ENCODE peak calls at places on chromosomes 2 and 18, in seven cellular contexts. T is transverse colon, R is adrenal gland, P is IMR-90, X is HepG2, I is right lobe of liver, D is K562. L is an unnamed sample.

GRCh38 chr2:37781028-37781427 is 109.6 kb upstream of the CDC42EP3 start:
- DNase-seq in T (no peak), R (no peak), P (peak; percentile 86), X (no peak), I (no peak), D (no peak), L (no peak)

GRCh38 chr18:48866028-48866733 is 84.6 kb downstream of the SMAD7 start:
- DNase-seq in T (peak; percentile 52), R (peak; percentile 86), P (peak; percentile 85), X (no peak), I (no peak), D (no peak), L (peak; percentile 64)

GRCh38 chr2:19577668-19578067 is 219.2 kb upstream of the OSR1 start:
- DNase-seq in T (no peak), R (no peak), P (peak; percentile 62), X (no peak), I (no peak), D (no peak), L (no peak)

GRCh38 chr2:190972846-190973245 is 41.1 kb downstream of the STAT1 start:
- DNase-seq in T (no peak), R (no peak), P (no peak), X (no peak), I (no peak), D (no peak), L (no peak)

GRCh38 chr18:8894823-8895222 is 189.5 kb downstream of the MTCL1 start:
- DNase-seq in T (no peak), R (no peak), P (no peak), X (no peak), I (no peak), D (no peak), L (no peak)

GRCh38 chr2:204726831-204727230 is 181.6 kb downstream of the PARD3B start:
- DNase-seq in T (no peak), R (no peak), P (peak; percentile 13), X (no peak), I (no peak), D (no peak), L (no peak)

GRCh38 chr2:73870084-73870483 is 22.7 kb upstream of the ACTG2 start:
- DNase-seq in T (peak; percentile 66), R (peak; percentile 72), P (peak; percentile 98), X (no peak), I (no peak), D (no peak), L (peak; percentile 26)

GRCh38 chr2:196159223-196159892 is 12.0 kb downstream of the STK17B start:
- DNase-seq in T (no peak), R (no peak), P (no peak), X (no peak), I (no peak), D (no peak), L (no peak)

GRCh38 chr18:43578636-43579203 is 301.4 kb upstream of the SYT4 start:
- DNase-seq in T (no peak), R (no peak), P (no peak), X (no peak), I (no peak), D (no peak), L (no peak)

GRCh38 chr18:45565280-45565970 is 49.9 kb upstream of the SLC14A2 start:
- DNase-seq in T (no peak), R (peak; percentile 77), P (no peak), X (no peak), I (no peak), D (no peak), L (no peak)

GRCh38 chr2:37326285-37326684 is 1.7 kb upstream of the PRKD3 start:
- DNase-seq in T (no peak), R (peak; percentile 83), P (peak; percentile 86), X (no peak), I (peak; percentile 70), D (no peak), L (peak; percentile 29)

GRCh38 chr2:19140463-19141208 is 217.8 kb downstream of the OSR1 start:
- DNase-seq in T (no peak), R (no peak), P (peak; percentile 95), X (peak; percentile 99), I (no peak), D (no peak), L (no peak)

GRCh38 chr2:74500578-74500946 is 1.2 kb upstream of the LBX2 start:
- DNase-seq in T (no peak), R (no peak), P (no peak), X (no peak), I (no peak), D (no peak), L (no peak)

GRCh38 chr18:11322716-11323115 is 173.3 kb upstream of the PIEZO2 start:
- DNase-seq in T (no peak), R (no peak), P (no peak), X (no peak), I (no peak), D (no peak), L (no peak)

GRCh38 chr2:111200333-111200879 is 79.7 kb downstream of the BCL2L11 start:
- DNase-seq in T (no peak), R (no peak), P (no peak), X (no peak), I (no peak), D (no peak), L (no peak)

GRCh38 chr2:74399785-74400184 is 19.7 kb upstream of the DCTN1 start:
- DNase-seq in T (no peak), R (peak; percentile 31), P (peak; percentile 40), X (peak; percentile 41), I (no peak), D (peak; percentile 61), L (no peak)

GRCh38 chr2:10079192-10079930 is 850 bp downstream of the CYS1 start:
- DNase-seq in T (no peak), R (peak; percentile 60), P (peak; percentile 58), X (no peak), I (no peak), D (no peak), L (no peak)

GRCh38 chr2:60868589-60869273 is 12.6 kb upstream of the REL start:
- DNase-seq in T (no peak), R (no peak), P (no peak), X (no peak), I (no peak), D (no peak), L (no peak)

GRCh38 chr2:60875520-60875919 is 5.9 kb upstream of the REL start:
- DNase-seq in T (no peak), R (no peak), P (no peak), X (no peak), I (no peak), D (no peak), L (no peak)

GRCh38 chr2:60867848-60868247 is 13.5 kb upstream of the REL start:
- DNase-seq in T (no peak), R (peak; percentile 68), P (no peak), X (no peak), I (no peak), D (no peak), L (peak; percentile 16)

GRCh38 chr2:60872510-60872928 is 8.9 kb upstream of the REL start:
- DNase-seq in T (no peak), R (no peak), P (peak; percentile 4), X (no peak), I (no peak), D (no peak), L (no peak)

GRCh38 chr2:60873381-60873780 is 8.0 kb upstream of the REL start:
- DNase-seq in T (no peak), R (no peak), P (no peak), X (no peak), I (no peak), D (no peak), L (no peak)
- TF ChIP-seq POLR2A in T (no peak), R (no peak), P (no peak), X (no peak), I (no peak), D (no peak), L (no peak)

DNA sequence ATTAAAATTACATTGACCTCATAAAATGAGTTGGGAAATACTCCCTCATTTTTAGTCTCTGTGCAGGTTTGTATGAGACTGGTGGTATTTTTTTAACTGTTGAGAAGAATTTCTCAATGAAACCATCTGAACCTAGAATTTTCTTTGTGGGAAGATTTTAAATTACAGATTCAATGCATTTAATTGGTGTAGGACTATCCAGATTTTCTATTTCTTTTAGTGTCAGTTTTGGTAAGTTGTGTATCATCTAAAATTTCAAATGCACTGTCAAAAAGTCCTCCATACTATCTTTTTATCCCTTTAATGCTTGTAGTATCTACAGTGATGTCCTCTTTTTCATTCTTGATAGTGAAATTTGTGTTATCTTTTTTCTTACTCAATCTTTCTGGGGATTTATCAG is 1.8 kb upstream of the BOK start:
- DNase-seq in T (no peak), R (no peak), P (no peak), X (no peak), I (no peak), D (no peak), L (no peak)
- H3K27me3 ChIP-seq in T (peaks cover 38% of the 10 kb centered on the region), R (peaks cover 4% of the 10 kb centered on the region), P (no peaks in the 10 kb centered on the region), X (no peaks in the 10 kb centered on the region), I (no peaks in the 10 kb centered on the region), D (no peaks in the 10 kb centered on the region), L (peaks cover 29% of the 10 kb centered on the region)

DNA sequence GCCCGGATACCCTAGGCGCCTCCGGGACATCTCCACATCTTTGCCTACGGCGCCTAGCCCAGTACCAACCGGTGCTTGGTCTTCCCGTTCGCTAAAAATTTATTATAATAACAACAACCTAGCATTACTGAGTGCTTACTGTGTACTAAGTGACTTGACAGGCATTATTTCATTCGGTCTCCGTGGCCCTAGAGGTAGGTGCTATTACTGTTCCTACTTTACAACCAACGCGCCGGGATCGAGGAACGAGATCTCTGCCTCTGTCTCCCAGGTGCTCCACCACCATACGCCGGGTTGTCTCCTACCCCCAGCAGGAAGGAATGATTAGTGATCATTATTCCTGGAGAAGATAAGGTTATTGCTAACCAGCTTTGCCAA is 657 bp upstream of the BIN1 start:
- DNase-seq in T (peak; percentile 26), R (peak; percentile 62), P (no peak), X (no peak), I (no peak), D (no peak), L (no peak)
- TF ChIP-seq CTCF in T (peak; percentile 16), R (no peak), P (no peak), X (no peak), I (peak; percentile 4), D (no peak), L (no peak)

DNA sequence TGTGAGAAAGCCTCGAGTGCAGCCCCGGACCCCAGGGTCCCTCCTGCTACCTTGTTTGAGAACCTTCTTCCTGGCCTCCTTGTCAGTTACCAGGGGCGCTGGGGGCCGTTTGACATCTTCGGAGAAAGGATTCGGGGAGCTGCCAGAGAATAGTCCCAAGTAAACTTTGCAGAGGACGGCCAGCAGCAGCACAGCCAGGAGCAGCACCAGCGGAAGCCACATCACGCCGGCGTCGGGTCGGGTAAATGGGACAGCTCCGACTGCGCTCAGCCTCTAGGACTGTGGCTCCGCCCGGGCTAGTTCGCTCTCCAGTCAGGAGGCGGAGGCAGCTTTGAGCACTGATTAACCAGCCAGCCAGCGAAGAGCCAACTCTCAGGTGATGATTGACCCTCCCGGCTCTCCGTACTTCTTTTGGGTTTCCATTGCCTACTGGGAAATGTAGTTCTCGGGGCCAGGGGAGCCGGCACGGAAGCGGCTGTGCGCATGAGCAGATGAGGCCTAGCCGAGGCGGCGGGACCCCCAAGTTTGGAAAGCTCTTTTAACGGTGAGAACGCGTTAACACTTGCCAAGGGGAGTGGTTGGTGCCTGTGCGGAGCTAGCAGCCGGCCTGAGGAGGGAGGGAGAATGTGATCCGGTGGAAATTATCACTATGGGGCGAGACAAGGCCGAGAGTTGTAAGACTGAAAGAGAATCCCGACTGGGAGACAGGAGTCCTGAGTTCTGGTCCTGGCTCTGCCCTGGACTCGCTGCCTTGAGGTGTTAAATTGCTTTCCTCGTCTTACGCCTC is at the start of the genes ELMOD3 and RETSAT:
- DNase-seq in T (peak; percentile 98), R (peak; percentile 99), P (peak; percentile 100), X (peak; percentile 100), I (peak; percentile 99), D (peak; percentile 96), L (peak; percentile 99)
- TF ChIP-seq POLR2A in T (peak; percentile 99), R (peak; percentile 93), P (peak; percentile 98), X (peak; percentile 100), I (peak; percentile 98), D (peak; percentile 93), L (peak; percentile 97)

GRCh38 chr2:151175857-151176256 is 85.8 kb downstream of the RBM43 start:
- DNase-seq in T (no peak), R (no peak), P (no peak), X (no peak), I (no peak), D (no peak), L (no peak)
- H3K27me3 ChIP-seq in T (no peaks in the 10 kb centered on the region), R (no peaks in the 10 kb centered on the region), P (peaks cover 21% of the 10 kb centered on the region), X (peaks cover 3% of the 10 kb centered on the region), I (no peaks in the 10 kb centered on the region), D (no peaks in the 10 kb centered on the region), L (no peaks in the 10 kb centered on the region)